ENCODE peak calls at places on chromosomes 2 and 18, in eight cellular contexts. One of them, this sample, is unnamed.

GRCh38 chr2:15050483-15050882 is 418.0 kb downstream of the LRATD1 start:
- DNase-seq in fibroblast of the aortic adventitia: no peak
- DNase-seq in DMS79: peak
- DNase-seq in T-helper 2 cell: no peak
- DNase-seq in cortex of kidney: no peak
- DNase-seq in iPS-NIHi11: no peak
- DNase-seq in EL: no peak
- DNase-seq in activated T-cell treated with anti-CD3 and anti-CD28 coated beads for 24 hours: no peak
- DNase-seq in this sample: peak

GRCh38 chr2:26462511-26463251 is 15.2 kb downstream of the OTOF start:
- DNase-seq in fibroblast of the aortic adventitia: peak
- DNase-seq in DMS79: no peak
- DNase-seq in T-helper 2 cell: no peak
- DNase-seq in cortex of kidney: no peak
- DNase-seq in iPS-NIHi11: peak
- DNase-seq in EL: peak
- DNase-seq in activated T-cell treated with anti-CD3 and anti-CD28 coated beads for 24 hours: no peak
- DNase-seq in this sample: peak

GRCh38 chr2:226184540-226184939 is 615.1 kb downstream of the IRS1 start:
- DNase-seq in fibroblast of the aortic adventitia: peak
- DNase-seq in DMS79: no peak
- DNase-seq in T-helper 2 cell: no peak
- DNase-seq in cortex of kidney: no peak
- DNase-seq in iPS-NIHi11: no peak
- DNase-seq in EL: peak
- DNase-seq in activated T-cell treated with anti-CD3 and anti-CD28 coated beads for 24 hours: no peak
- DNase-seq in this sample: no peak

GRCh38 chr2:188523901-188524300 is 232.2 kb downstream of the GULP1 start:
- DNase-seq in fibroblast of the aortic adventitia: peak
- DNase-seq in DMS79: no peak
- DNase-seq in T-helper 2 cell: no peak
- DNase-seq in cortex of kidney: no peak
- DNase-seq in iPS-NIHi11: no peak
- DNase-seq in EL: peak
- DNase-seq in activated T-cell treated with anti-CD3 and anti-CD28 coated beads for 24 hours: no peak
- DNase-seq in this sample: peak

GRCh38 chr2:69177785-69178636 is 165.0 kb downstream of the ANTXR1 start:
- DNase-seq in fibroblast of the aortic adventitia: peak
- DNase-seq in DMS79: no peak
- DNase-seq in T-helper 2 cell: no peak
- DNase-seq in cortex of kidney: no peak
- DNase-seq in iPS-NIHi11: peak
- DNase-seq in EL: peak
- DNase-seq in activated T-cell treated with anti-CD3 and anti-CD28 coated beads for 24 hours: no peak
- DNase-seq in this sample: no peak

GRCh38 chr2:136022747-136023146 is 37.3 kb upstream of the DARS1 start:
- DNase-seq in fibroblast of the aortic adventitia: no peak
- DNase-seq in DMS79: no peak
- DNase-seq in T-helper 2 cell: no peak
- DNase-seq in cortex of kidney: no peak
- DNase-seq in iPS-NIHi11: no peak
- DNase-seq in EL: no peak
- DNase-seq in activated T-cell treated with anti-CD3 and anti-CD28 coated beads for 24 hours: no peak
- DNase-seq in this sample: no peak

GRCh38 chr2:234952270-234953115 is 676 bp downstream of the SH3BP4 start:
- DNase-seq in fibroblast of the aortic adventitia: no peak
- DNase-seq in DMS79: no peak
- DNase-seq in T-helper 2 cell: no peak
- DNase-seq in cortex of kidney: no peak
- DNase-seq in iPS-NIHi11: no peak
- DNase-seq in EL: no peak
- DNase-seq in activated T-cell treated with anti-CD3 and anti-CD28 coated beads for 24 hours: no peak
- DNase-seq in this sample: no peak

GRCh38 chr2:3034396-3034795 is 343.2 kb downstream of the EIPR1 start:
- DNase-seq in fibroblast of the aortic adventitia: no peak
- DNase-seq in DMS79: no peak
- DNase-seq in T-helper 2 cell: no peak
- DNase-seq in cortex of kidney: no peak
- DNase-seq in iPS-NIHi11: no peak
- DNase-seq in EL: no peak
- DNase-seq in activated T-cell treated with anti-CD3 and anti-CD28 coated beads for 24 hours: no peak
- DNase-seq in this sample: no peak

GRCh38 chr2:227772932-227773331 is 27.2 kb downstream of the SCYGR8 start:
- DNase-seq in fibroblast of the aortic adventitia: peak
- DNase-seq in DMS79: no peak
- DNase-seq in T-helper 2 cell: no peak
- DNase-seq in cortex of kidney: no peak
- DNase-seq in iPS-NIHi11: no peak
- DNase-seq in EL: no peak
- DNase-seq in activated T-cell treated with anti-CD3 and anti-CD28 coated beads for 24 hours: no peak
- DNase-seq in this sample: no peak

GRCh38 chr2:189830510-189830909 is 46.3 kb downstream of the PMS1 start:
- DNase-seq in fibroblast of the aortic adventitia: no peak
- DNase-seq in DMS79: no peak
- DNase-seq in T-helper 2 cell: no peak
- DNase-seq in cortex of kidney: no peak
- DNase-seq in iPS-NIHi11: no peak
- DNase-seq in EL: no peak
- DNase-seq in activated T-cell treated with anti-CD3 and anti-CD28 coated beads for 24 hours: no peak
- DNase-seq in this sample: no peak

GRCh38 chr2:240582781-240583180 is 3.8 kb upstream of the CAPN10 start:
- DNase-seq in fibroblast of the aortic adventitia: no peak
- DNase-seq in DMS79: no peak
- DNase-seq in T-helper 2 cell: no peak
- DNase-seq in cortex of kidney: no peak
- DNase-seq in iPS-NIHi11: no peak
- DNase-seq in EL: peak
- DNase-seq in activated T-cell treated with anti-CD3 and anti-CD28 coated beads for 24 hours: no peak
- DNase-seq in this sample: no peak

GRCh38 chr2:74739129-74739528 is 85.1 kb downstream of the SEMA4F start:
- DNase-seq in fibroblast of the aortic adventitia: no peak
- DNase-seq in DMS79: no peak
- DNase-seq in T-helper 2 cell: no peak
- DNase-seq in cortex of kidney: no peak
- DNase-seq in iPS-NIHi11: no peak
- DNase-seq in EL: peak
- DNase-seq in activated T-cell treated with anti-CD3 and anti-CD28 coated beads for 24 hours: no peak
- DNase-seq in this sample: no peak

GRCh38 chr2:8534729-8535397 is 147.0 kb upstream of the ID2 start:
- DNase-seq in fibroblast of the aortic adventitia: peak
- DNase-seq in DMS79: no peak
- DNase-seq in T-helper 2 cell: no peak
- DNase-seq in cortex of kidney: no peak
- DNase-seq in iPS-NIHi11: peak
- DNase-seq in EL: no peak
- DNase-seq in activated T-cell treated with anti-CD3 and anti-CD28 coated beads for 24 hours: no peak
- DNase-seq in this sample: no peak

GRCh38 chr18:12308386-12309100 is 502 bp downstream of the TUBB6 start:
- DNase-seq in fibroblast of the aortic adventitia: peak
- DNase-seq in DMS79: no peak
- DNase-seq in T-helper 2 cell: no peak
- DNase-seq in cortex of kidney: no peak
- DNase-seq in iPS-NIHi11: peak
- DNase-seq in EL: peak
- DNase-seq in activated T-cell treated with anti-CD3 and anti-CD28 coated beads for 24 hours: no peak
- DNase-seq in this sample: no peak

GRCh38 chr2:135694711-135695110 is 46.9 kb upstream of the UBXN4 start:
- DNase-seq in fibroblast of the aortic adventitia: no peak
- DNase-seq in DMS79: peak
- DNase-seq in T-helper 2 cell: no peak
- DNase-seq in cortex of kidney: no peak
- DNase-seq in iPS-NIHi11: no peak
- DNase-seq in EL: no peak
- DNase-seq in activated T-cell treated with anti-CD3 and anti-CD28 coated beads for 24 hours: no peak
- DNase-seq in this sample: no peak

GRCh38 chr2:155708052-155708451 is 624.5 kb downstream of the NR4A2 start:
- DNase-seq in fibroblast of the aortic adventitia: no peak
- DNase-seq in DMS79: no peak
- DNase-seq in T-helper 2 cell: no peak
- DNase-seq in cortex of kidney: no peak
- DNase-seq in iPS-NIHi11: peak
- DNase-seq in EL: no peak
- DNase-seq in activated T-cell treated with anti-CD3 and anti-CD28 coated beads for 24 hours: no peak
- DNase-seq in this sample: no peak

GRCh38 chr2:71004857-71005256 is 10.2 kb upstream of the TEX261 start:
- DNase-seq in fibroblast of the aortic adventitia: no peak
- DNase-seq in DMS79: no peak
- DNase-seq in T-helper 2 cell: no peak
- DNase-seq in cortex of kidney: no peak
- DNase-seq in iPS-NIHi11: no peak
- DNase-seq in EL: no peak
- DNase-seq in activated T-cell treated with anti-CD3 and anti-CD28 coated beads for 24 hours: no peak
- DNase-seq in this sample: no peak

GRCh38 chr18:63444567-63444966 is 22.3 kb upstream of the VPS4B start:
- DNase-seq in fibroblast of the aortic adventitia: peak
- DNase-seq in DMS79: no peak
- DNase-seq in T-helper 2 cell: no peak
- DNase-seq in cortex of kidney: no peak
- DNase-seq in iPS-NIHi11: no peak
- DNase-seq in EL: peak
- DNase-seq in activated T-cell treated with anti-CD3 and anti-CD28 coated beads for 24 hours: no peak
- DNase-seq in this sample: no peak

GRCh38 chr18:24315170-24315569 is 82.5 kb downstream of the OSBPL1A start:
- DNase-seq in fibroblast of the aortic adventitia: no peak
- DNase-seq in DMS79: no peak
- DNase-seq in T-helper 2 cell: no peak
- DNase-seq in cortex of kidney: no peak
- DNase-seq in iPS-NIHi11: no peak
- DNase-seq in EL: peak
- DNase-seq in activated T-cell treated with anti-CD3 and anti-CD28 coated beads for 24 hours: no peak
- DNase-seq in this sample: no peak

GRCh38 chr2:3670376-3670775 is 12.4 kb downstream of the ALLC start:
- DNase-seq in fibroblast of the aortic adventitia: no peak
- DNase-seq in DMS79: no peak
- DNase-seq in T-helper 2 cell: no peak
- DNase-seq in cortex of kidney: no peak
- DNase-seq in iPS-NIHi11: no peak
- DNase-seq in EL: no peak
- DNase-seq in activated T-cell treated with anti-CD3 and anti-CD28 coated beads for 24 hours: no peak
- DNase-seq in this sample: no peak

GRCh38 chr18:13279181-13280065 is 60.9 kb downstream of the LDLRAD4 start:
- DNase-seq in fibroblast of the aortic adventitia: no peak
- DNase-seq in DMS79: no peak
- DNase-seq in T-helper 2 cell: no peak
- DNase-seq in cortex of kidney: no peak
- DNase-seq in iPS-NIHi11: no peak
- DNase-seq in EL: no peak
- DNase-seq in activated T-cell treated with anti-CD3 and anti-CD28 coated beads for 24 hours: no peak
- DNase-seq in this sample: no peak

GRCh38 chr2:42874838-42875801 is 82.7 kb upstream of the HAAO start:
- DNase-seq in fibroblast of the aortic adventitia: peak
- DNase-seq in DMS79: no peak
- DNase-seq in T-helper 2 cell: no peak
- DNase-seq in cortex of kidney: peak
- DNase-seq in iPS-NIHi11: no peak
- DNase-seq in EL: no peak
- DNase-seq in activated T-cell treated with anti-CD3 and anti-CD28 coated beads for 24 hours: no peak
- DNase-seq in this sample: no peak

GRCh38 chr2:240013343-240013742 is 11.8 kb downstream of the NDUFA10 start:
- DNase-seq in fibroblast of the aortic adventitia: peak
- DNase-seq in DMS79: no peak
- DNase-seq in T-helper 2 cell: no peak
- DNase-seq in cortex of kidney: no peak
- DNase-seq in iPS-NIHi11: no peak
- DNase-seq in EL: no peak
- DNase-seq in activated T-cell treated with anti-CD3 and anti-CD28 coated beads for 24 hours: no peak
- DNase-seq in this sample: no peak

GRCh38 chr2:113282747-113283533 is 4.2 kb upstream of the PAX8 start:
- DNase-seq in fibroblast of the aortic adventitia: no peak
- DNase-seq in DMS79: peak
- DNase-seq in T-helper 2 cell: no peak
- DNase-seq in cortex of kidney: no peak
- DNase-seq in iPS-NIHi11: peak
- DNase-seq in EL: peak
- DNase-seq in activated T-cell treated with anti-CD3 and anti-CD28 coated beads for 24 hours: no peak
- DNase-seq in this sample: no peak

GRCh38 chr18:68439672-68440071 is 275.2 kb downstream of the TMX3 start:
- DNase-seq in fibroblast of the aortic adventitia: no peak
- DNase-seq in DMS79: no peak
- DNase-seq in T-helper 2 cell: no peak
- DNase-seq in cortex of kidney: no peak
- DNase-seq in iPS-NIHi11: no peak
- DNase-seq in EL: no peak
- DNase-seq in activated T-cell treated with anti-CD3 and anti-CD28 coated beads for 24 hours: no peak
- DNase-seq in this sample: no peak

GRCh38 chr2:119760876-119761275 is 1.2 kb downstream of the PTPN4 start:
- DNase-seq in fibroblast of the aortic adventitia: peak
- DNase-seq in DMS79: no peak
- DNase-seq in T-helper 2 cell: no peak
- DNase-seq in cortex of kidney: no peak
- DNase-seq in iPS-NIHi11: no peak
- DNase-seq in EL: peak
- DNase-seq in activated T-cell treated with anti-CD3 and anti-CD28 coated beads for 24 hours: no peak
- DNase-seq in this sample: no peak

GRCh38 chr2:233449921-233450853 is 95.9 kb downstream of the DGKD start:
- DNase-seq in fibroblast of the aortic adventitia: no peak
- DNase-seq in DMS79: no peak
- DNase-seq in T-helper 2 cell: no peak
- DNase-seq in cortex of kidney: no peak
- DNase-seq in iPS-NIHi11: no peak
- DNase-seq in EL: no peak
- DNase-seq in activated T-cell treated with anti-CD3 and anti-CD28 coated beads for 24 hours: no peak
- DNase-seq in this sample: no peak

GRCh38 chr2:241312082-241312481 is 3.4 kb downstream of the HDLBP start:
- DNase-seq in fibroblast of the aortic adventitia: no peak
- DNase-seq in DMS79: no peak
- DNase-seq in T-helper 2 cell: no peak
- DNase-seq in cortex of kidney: no peak
- DNase-seq in iPS-NIHi11: no peak
- DNase-seq in EL: peak
- DNase-seq in activated T-cell treated with anti-CD3 and anti-CD28 coated beads for 24 hours: no peak
- DNase-seq in this sample: no peak

GRCh38 chr2:52884971-52885370 is 882.6 kb upstream of the CHAC2 start:
- DNase-seq in fibroblast of the aortic adventitia: no peak
- DNase-seq in DMS79: no peak
- DNase-seq in T-helper 2 cell: no peak
- DNase-seq in cortex of kidney: no peak
- DNase-seq in iPS-NIHi11: no peak
- DNase-seq in EL: no peak
- DNase-seq in activated T-cell treated with anti-CD3 and anti-CD28 coated beads for 24 hours: no peak
- DNase-seq in this sample: no peak

GRCh38 chr18:25019086-25019860 is 332.7 kb downstream of the ZNF521 start:
- DNase-seq in fibroblast of the aortic adventitia: no peak
- DNase-seq in DMS79: no peak
- DNase-seq in T-helper 2 cell: no peak
- DNase-seq in cortex of kidney: no peak
- DNase-seq in iPS-NIHi11: no peak
- DNase-seq in EL: no peak
- DNase-seq in activated T-cell treated with anti-CD3 and anti-CD28 coated beads for 24 hours: no peak
- DNase-seq in this sample: no peak

GRCh38 chr2:107362973-107363372 is 463.7 kb upstream of the RGPD4 start:
- DNase-seq in fibroblast of the aortic adventitia: no peak
- DNase-seq in DMS79: no peak
- DNase-seq in T-helper 2 cell: no peak
- DNase-seq in cortex of kidney: no peak
- DNase-seq in iPS-NIHi11: no peak
- DNase-seq in EL: peak
- DNase-seq in activated T-cell treated with anti-CD3 and anti-CD28 coated beads for 24 hours: no peak
- DNase-seq in this sample: no peak

GRCh38 chr2:1812926-1813325 is 68.6 kb upstream of the PXDN start:
- DNase-seq in fibroblast of the aortic adventitia: no peak
- DNase-seq in DMS79: no peak
- DNase-seq in T-helper 2 cell: no peak
- DNase-seq in cortex of kidney: no peak
- DNase-seq in iPS-NIHi11: no peak
- DNase-seq in EL: no peak
- DNase-seq in activated T-cell treated with anti-CD3 and anti-CD28 coated beads for 24 hours: no peak
- DNase-seq in this sample: no peak

GRCh38 chr2:167144179-167144898 is 256.1 kb downstream of the XIRP2 start:
- DNase-seq in fibroblast of the aortic adventitia: peak
- DNase-seq in DMS79: no peak
- DNase-seq in T-helper 2 cell: no peak
- DNase-seq in cortex of kidney: no peak
- DNase-seq in iPS-NIHi11: no peak
- DNase-seq in EL: peak
- DNase-seq in activated T-cell treated with anti-CD3 and anti-CD28 coated beads for 24 hours: no peak
- DNase-seq in this sample: no peak

GRCh38 chr18:9103488-9103887 is 989 bp downstream of the NDUFV2 start:
- DNase-seq in fibroblast of the aortic adventitia: peak
- DNase-seq in DMS79: no peak
- DNase-seq in T-helper 2 cell: no peak
- DNase-seq in cortex of kidney: no peak
- DNase-seq in iPS-NIHi11: no peak
- DNase-seq in EL: no peak
- DNase-seq in activated T-cell treated with anti-CD3 and anti-CD28 coated beads for 24 hours: no peak
- DNase-seq in this sample: no peak

This sample was measured in NCI-H1105 treated with DMSO at 0.1 percent for 48 hours.